ENCODE peak calls at places on chromosome 1, in six cellular contexts. S is T-helper 1 cell, C is heart right ventricle, F is kidney epithelial cell, R is T-helper 17 cell, V is LoVo. L is an unnamed sample.

GRCh38 chr1:224168859-224169380 is 14.1 kb upstream of the DEGS1 start:
- DNase-seq in S (no peak), C (peak; percentile 59), F (no peak), R (no peak), V (peak; percentile 36), L (no peak)

GRCh38 chr1:168531605-168532345 is 12.0 kb downstream of the XCL2 start:
- DNase-seq in S (no peak), C (no peak), F (peak; percentile 59), R (no peak), V (no peak), L (no peak)

GRCh38 chr1:204931768-204932572 is 61.3 kb downstream of the NFASC start:
- DNase-seq in S (no peak), C (no peak), F (no peak), R (no peak), V (no peak), L (no peak)

GRCh38 chr1:184158911-184159701 is 107.6 kb downstream of the TSEN15 start:
- DNase-seq in S (no peak), C (no peak), F (no peak), R (no peak), V (no peak), L (no peak)

GRCh38 chr1:151282883-151283725 is 1.0 kb downstream of the ZNF687 start:
- DNase-seq in S (peak; percentile 17), C (peak; percentile 32), F (no peak), R (no peak), V (no peak), L (peak; percentile 60)

GRCh38 chr1:234957330-234958065 is 171.1 kb downstream of the TOMM20 start:
- DNase-seq in S (no peak), C (no peak), F (no peak), R (no peak), V (peak; percentile 89), L (peak; percentile 42)

GRCh38 chr1:23461050-23461449 is 22.9 kb downstream of the ASAP3 start:
- DNase-seq in S (no peak), C (no peak), F (no peak), R (no peak), V (no peak), L (no peak)

GRCh38 chr1:199290186-199290585 is 651.3 kb downstream of the PTPRC start:
- DNase-seq in S (no peak), C (no peak), F (no peak), R (no peak), V (no peak), L (no peak)

GRCh38 chr1:201637282-201638076 is 98.6 kb downstream of the NAV1 start:
- DNase-seq in S (no peak), C (no peak), F (no peak), R (no peak), V (no peak), L (no peak)

GRCh38 chr1:54053745-54054437 is 483 bp downstream of the TCEANC2 start:
- DNase-seq in S (no peak), C (no peak), F (no peak), R (no peak), V (peak; percentile 2), L (no peak)

GRCh38 chr1:61125263-61125662 is 42.9 kb downstream of the NFIA start:
- DNase-seq in S (no peak), C (no peak), F (no peak), R (no peak), V (no peak), L (no peak)